ENCODE peak calls at places on chromosomes 2 and 18, in eight cellular contexts. L is stomach, F is A549, J is Peyer's patch, Q is MM.1S, X is spleen, W is PC-3, D is colonic mucosa. I is an unnamed sample. For H3K4me1, the result is how much of the 10 kb centered on the place peaks cover.

GRCh38 chr2:69017080-69017479 is 4.1 kb downstream of the ANTXR1 start:
- DNase-seq in L (no peak), F (peak), J (no peak), Q (no peak), X (no peak), W (peak), D (no peak), I (no peak)

GRCh38 chr2:4937550-4937949 is 754.6 kb upstream of the SOX11 start:
- DNase-seq in L (no peak), F (no peak), J (no peak), Q (no peak), X (no peak), W (peak), D (no peak), I (no peak)

GRCh38 chr18:59950215-59950944 is 50.6 kb downstream of the PMAIP1 start:
- DNase-seq in L (no peak), F (no peak), J (peak), Q (peak), X (no peak), W (peak), D (no peak), I (no peak)

GRCh38 chr2:223123859-223124610 is 72.0 kb downstream of the KCNE4 start:
- DNase-seq in L (no peak), F (no peak), J (no peak), Q (no peak), X (no peak), W (no peak), D (no peak), I (no peak)

GRCh38 chr2:170582313-170582712 is 132.8 kb upstream of the SP5 start:
- DNase-seq in L (no peak), F (no peak), J (no peak), Q (no peak), X (no peak), W (no peak), D (no peak), I (no peak)

GRCh38 chr18:67265464-67266245 is 250.9 kb downstream of the DSEL start:
- DNase-seq in L (no peak), F (no peak), J (no peak), Q (no peak), X (no peak), W (peak), D (no peak), I (no peak)

GRCh38 chr18:76493213-76494107 is 1.6 kb downstream of the ZNF516 start:
- DNase-seq in L (no peak), F (peak), J (no peak), Q (peak), X (no peak), W (no peak), D (peak), I (no peak)

GRCh38 chr2:20349457-20350034 is 1.1 kb downstream of the PUM2 start:
- DNase-seq in L (no peak), F (peak), J (no peak), Q (peak), X (no peak), W (peak), D (no peak), I (no peak)

GRCh38 chr2:176931588-176932563 is 280.7 kb upstream of the HNRNPA3 start:
- DNase-seq in L (no peak), F (peak), J (no peak), Q (peak), X (no peak), W (peak), D (no peak), I (no peak)

GRCh38 chr2:190695739-190696138 is 46.9 kb downstream of the NAB1 start:
- DNase-seq in L (no peak), F (no peak), J (no peak), Q (no peak), X (no peak), W (no peak), D (no peak), I (no peak)

GRCh38 chr2:110105608-110106467 is 9.8 kb downstream of the MALL start:
- DNase-seq in L (no peak), F (peak), J (no peak), Q (no peak), X (no peak), W (peak), D (peak), I (no peak)

GRCh38 chr2:72108121-72108520 is 39.5 kb downstream of the CYP26B1 start:
- DNase-seq in L (no peak), F (no peak), J (no peak), Q (no peak), X (no peak), W (peak), D (no peak), I (no peak)

GRCh38 chr2:64625352-64626145 is 28.2 kb downstream of the SERTAD2 start:
- DNase-seq in L (no peak), F (no peak), J (no peak), Q (no peak), X (no peak), W (no peak), D (no peak), I (no peak)

GRCh38 chr18:44959013-44959412 is 278.3 kb downstream of the SETBP1 start:
- DNase-seq in L (no peak), F (no peak), J (no peak), Q (no peak), X (no peak), W (no peak), D (no peak), I (no peak)

GRCh38 chr2:234500394-234501006 is 3.6 kb upstream of the ARL4C start:
- DNase-seq in L (peak), F (peak), J (peak), Q (peak), X (peak), W (peak), D (peak), I (peak)

GRCh38 chr2:2586961-2587360 is 255.9 kb upstream of the MYT1L start:
- DNase-seq in L (no peak), F (no peak), J (no peak), Q (no peak), X (no peak), W (no peak), D (no peak), I (no peak)

GRCh38 chr2:46555011-46555410 is 75.6 kb downstream of the TMEM247 start:
- DNase-seq in L (no peak), F (no peak), J (no peak), Q (no peak), X (no peak), W (peak), D (no peak), I (no peak)

GRCh38 chr2:232526296-232527055 is 516 bp downstream of the CHRND start:
- DNase-seq in L (no peak), F (no peak), J (no peak), Q (no peak), X (no peak), W (no peak), D (no peak), I (no peak)

GRCh38 chr2:120653871-120654270 is 81.8 kb upstream of the GLI2 start:
- DNase-seq in L (no peak), F (no peak), J (no peak), Q (no peak), X (no peak), W (no peak), D (no peak), I (no peak)

GRCh38 chr2:66445076-66445724 is 10.3 kb downstream of the MEIS1 start:
- DNase-seq in L (no peak), F (no peak), J (no peak), Q (no peak), X (no peak), W (no peak), D (no peak), I (peak)

GRCh38 chr18:77116201-77117080 is 16.1 kb downstream of the MBP start:
- DNase-seq in L (no peak), F (no peak), J (peak), Q (no peak), X (no peak), W (no peak), D (peak), I (no peak)

GRCh38 chr2:165870346-165870745 is 76.3 kb upstream of the GALNT3 start:
- DNase-seq in L (no peak), F (no peak), J (no peak), Q (no peak), X (no peak), W (no peak), D (no peak), I (no peak)

GRCh38 chr2:3179208-3179607 is 198.4 kb downstream of the EIPR1 start:
- DNase-seq in L (no peak), F (peak), J (no peak), Q (no peak), X (peak), W (no peak), D (no peak), I (no peak)

GRCh38 chr2:100285691-100286090 is 36.6 kb downstream of the LONRF2 start:
- DNase-seq in L (no peak), F (peak), J (no peak), Q (no peak), X (no peak), W (peak), D (no peak), I (no peak)

GRCh38 chr2:97950329-97951154 is 45.2 kb downstream of the TMEM131 start:
- DNase-seq in L (no peak), F (no peak), J (no peak), Q (no peak), X (no peak), W (peak), D (no peak), I (no peak)

GRCh38 chr2:114006460-114006859 is 116.6 kb downstream of the ACTR3 start:
- DNase-seq in L (no peak), F (no peak), J (no peak), Q (no peak), X (no peak), W (no peak), D (no peak), I (no peak)

GRCh38 chr2:73851274-73851673 is 22.5 kb downstream of the STAMBP start:
- DNase-seq in L (peak), F (peak), J (no peak), Q (no peak), X (no peak), W (peak), D (peak), I (no peak)

GRCh38 chr2:84925336-84925723 is 19.9 kb downstream of the TMSB10 start:
- DNase-seq in L (no peak), F (no peak), J (no peak), Q (no peak), X (peak), W (no peak), D (no peak), I (no peak)

GRCh38 chr2:84919885-84920580 is 14.6 kb downstream of the TMSB10 start:
- DNase-seq in L (no peak), F (peak), J (no peak), Q (no peak), X (no peak), W (peak), D (no peak), I (no peak)

GRCh38 chr2:84924173-84925106 is 19.0 kb downstream of the TMSB10 start:
- DNase-seq in L (peak), F (peak), J (no peak), Q (peak), X (peak), W (peak), D (peak), I (peak)

GRCh38 chr2:84925724-84926376 is 20.4 kb downstream of the TMSB10 start:
- DNase-seq in L (peak), F (peak), J (peak), Q (peak), X (peak), W (peak), D (peak), I (peak)

GRCh38 chr2:84923009-84923408 is 17.6 kb downstream of the TMSB10 start:
- DNase-seq in L (no peak), F (no peak), J (no peak), Q (no peak), X (no peak), W (no peak), D (no peak), I (no peak)
- H3K4me1 ChIP-seq in L (under half), F (under half), J (under half), Q (under half), X (half or more), W (under half), D (under half), I (half or more)

GRCh38 chr2:39621596-39621995 is 44.1 kb upstream of the TMEM178A start:
- DNase-seq in L (no peak), F (no peak), J (no peak), Q (no peak), X (no peak), W (no peak), D (no peak), I (no peak)

GRCh38 chr2:39629646-39630045 is 36.1 kb upstream of the TMEM178A start:
- DNase-seq in L (no peak), F (no peak), J (no peak), Q (no peak), X (no peak), W (peak), D (no peak), I (no peak)

GRCh38 chr2:39625193-39625926 is 40.4 kb upstream of the TMEM178A start:
- DNase-seq in L (no peak), F (no peak), J (no peak), Q (no peak), X (no peak), W (peak), D (no peak), I (no peak)

GRCh38 chr2:39623916-39624315 is 41.8 kb upstream of the TMEM178A start:
- DNase-seq in L (no peak), F (no peak), J (no peak), Q (no peak), X (no peak), W (no peak), D (no peak), I (no peak)

GRCh38 chr2:39625927-39626270 is 39.8 kb upstream of the TMEM178A start:
- DNase-seq in L (no peak), F (no peak), J (no peak), Q (no peak), X (no peak), W (peak), D (no peak), I (no peak)
- H3K27ac ChIP-seq in L (no peak), F (no peak), J (no peak), Q (no peak), X (no peak), W (peak), D (no peak), I (no peak)

GRCh38 chr2:204004912-204005311 is 68.3 kb downstream of the ICOS start:
- DNase-seq in L (no peak), F (no peak), J (no peak), Q (no peak), X (no peak), W (no peak), D (no peak), I (no peak)
- H3K4me1 ChIP-seq in L (under half), F (under half), J (under half), Q (under half), X (under half), W (under half), D (under half), I (under half)

GRCh38 chr2:27025861-27026851 is 6.6 kb upstream of the TMEM214 start:
- DNase-seq in L (no peak), F (no peak), J (no peak), Q (no peak), X (no peak), W (no peak), D (no peak), I (no peak)
- H3K27ac ChIP-seq in L (no peak), F (no peak), J (no peak), Q (no peak), X (no peak), W (no peak), D (no peak), I (no peak)